ENCODE peak calls at places on chromosome 14, in four cellular contexts. One of them, this sample, is unnamed. For H3K4me1, the result is how much of the 10 kb centered on the place peaks cover.

GRCh38 chr14:60621386-60621785 is 27.9 kb downstream of the SIX1 start:
- DNase-seq in H1: no peak
- DNase-seq in GM12878: no peak
- DNase-seq in HepG2: no peak
- DNase-seq in this sample: no peak

GRCh38 chr14:61649283-61649682 is 46.0 kb upstream of the HIF1A start:
- DNase-seq in H1: no peak
- DNase-seq in GM12878: no peak
- DNase-seq in HepG2: no peak
- DNase-seq in this sample: no peak

GRCh38 chr14:78921856-78922255 is 751.7 kb downstream of the NRXN3 start:
- DNase-seq in H1: no peak
- DNase-seq in GM12878: no peak
- DNase-seq in HepG2: no peak
- DNase-seq in this sample: no peak

GRCh38 chr14:98974113-98974512 is 297.9 kb downstream of the BCL11B start:
- DNase-seq in H1: no peak
- DNase-seq in GM12878: no peak
- DNase-seq in HepG2: no peak
- DNase-seq in this sample: no peak

GRCh38 chr14:42676636-42677035 is 1070.0 kb downstream of the LRFN5 start:
- DNase-seq in H1: no peak
- DNase-seq in GM12878: no peak
- DNase-seq in HepG2: no peak
- DNase-seq in this sample: no peak

GRCh38 chr14:102922490-102923200 is at the start of gene AMN:
- DNase-seq in H1: peak
- DNase-seq in GM12878: no peak
- DNase-seq in HepG2: peak
- DNase-seq in this sample: no peak

GRCh38 chr14:38536376-38537038 is 280.6 kb upstream of the CLEC14A start:
- DNase-seq in H1: no peak
- DNase-seq in GM12878: no peak
- DNase-seq in HepG2: no peak
- DNase-seq in this sample: no peak

GRCh38 chr14:105184461-105184860 is 3.3 kb upstream of the NUDT14 start:
- DNase-seq in H1: no peak
- DNase-seq in GM12878: no peak
- DNase-seq in HepG2: no peak
- DNase-seq in this sample: no peak

GRCh38 chr14:105929327-105930081 is 403.1 kb downstream of the TMEM121 start:
- DNase-seq in H1: no peak
- DNase-seq in GM12878: no peak
- DNase-seq in HepG2: no peak
- DNase-seq in this sample: no peak

GRCh38 chr14:68232643-68233055 is 413.1 kb downstream of the RAD51B start:
- DNase-seq in H1: no peak
- DNase-seq in GM12878: peak
- DNase-seq in HepG2: peak
- DNase-seq in this sample: no peak

GRCh38 chr14:58048219-58048618 is 103.8 kb downstream of the ARMH4 start:
- DNase-seq in H1: no peak
- DNase-seq in GM12878: no peak
- DNase-seq in HepG2: no peak
- DNase-seq in this sample: no peak

GRCh38 chr14:22124071-22124613 is 450.5 kb upstream of the OR4E1 start:
- DNase-seq in H1: no peak
- DNase-seq in GM12878: no peak
- DNase-seq in HepG2: no peak
- DNase-seq in this sample: no peak

GRCh38 chr14:106605548-106606448 is 1079.4 kb downstream of the TMEM121 start:
- DNase-seq in H1: no peak
- DNase-seq in GM12878: peak
- DNase-seq in HepG2: peak
- DNase-seq in this sample: no peak

GRCh38 chr14:68268197-68268596 is 448.6 kb downstream of the RAD51B start:
- DNase-seq in H1: no peak
- DNase-seq in GM12878: peak
- DNase-seq in HepG2: no peak
- DNase-seq in this sample: no peak

GRCh38 chr14:54572316-54572715 is 5.4 kb downstream of the SAMD4A start:
- DNase-seq in H1: no peak
- DNase-seq in GM12878: no peak
- DNase-seq in HepG2: peak
- DNase-seq in this sample: peak

GRCh38 chr14:54627718-54628345 is 60.9 kb downstream of the SAMD4A start:
- DNase-seq in H1: no peak
- DNase-seq in GM12878: peak
- DNase-seq in HepG2: no peak
- DNase-seq in this sample: no peak

GRCh38 chr14:70096866-70097265 is 91.9 kb downstream of the SLC8A3 start:
- DNase-seq in H1: no peak
- DNase-seq in GM12878: no peak
- DNase-seq in HepG2: peak
- DNase-seq in this sample: no peak

GRCh38 chr14:92557544-92557912 is 43.9 kb downstream of the RIN3 start:
- DNase-seq in H1: no peak
- DNase-seq in GM12878: no peak
- DNase-seq in HepG2: no peak
- DNase-seq in this sample: no peak

GRCh38 chr14:102868956-102869531 is 53.4 kb upstream of the AMN start:
- DNase-seq in H1: no peak
- DNase-seq in GM12878: no peak
- DNase-seq in HepG2: no peak
- DNase-seq in this sample: no peak

GRCh38 chr14:68526420-68527105 is 266.3 kb downstream of the ZFP36L1 start:
- DNase-seq in H1: no peak
- DNase-seq in GM12878: no peak
- DNase-seq in HepG2: no peak
- DNase-seq in this sample: no peak

GRCh38 chr14:101654051-101654450 is 92.8 kb downstream of the DIO3 start:
- DNase-seq in H1: no peak
- DNase-seq in GM12878: no peak
- DNase-seq in HepG2: no peak
- DNase-seq in this sample: no peak

GRCh38 chr14:101480747-101481530 is 80.4 kb upstream of the DIO3 start:
- DNase-seq in H1: no peak
- DNase-seq in GM12878: no peak
- DNase-seq in HepG2: peak
- DNase-seq in this sample: no peak

GRCh38 chr14:68506645-68507405 is 286.0 kb downstream of the ZFP36L1 start:
- DNase-seq in H1: no peak
- DNase-seq in GM12878: peak
- DNase-seq in HepG2: no peak
- DNase-seq in this sample: no peak

GRCh38 chr14:104544362-104544761 is 35.2 kb upstream of the C14orf180 start:
- DNase-seq in H1: peak
- DNase-seq in GM12878: no peak
- DNase-seq in HepG2: no peak
- DNase-seq in this sample: no peak

GRCh38 chr14:101469382-101470251 is 91.7 kb upstream of the DIO3 start:
- DNase-seq in H1: peak
- DNase-seq in GM12878: no peak
- DNase-seq in HepG2: no peak
- DNase-seq in this sample: no peak

GRCh38 chr14:40417777-40418401 is 985.7 kb upstream of the FBXO33 start:
- DNase-seq in H1: peak
- DNase-seq in GM12878: no peak
- DNase-seq in HepG2: peak
- DNase-seq in this sample: peak

GRCh38 chr14:51328089-51328941 is 88.3 kb downstream of the TMX1 start:
- DNase-seq in H1: no peak
- DNase-seq in GM12878: no peak
- DNase-seq in HepG2: no peak
- DNase-seq in this sample: no peak

GRCh38 chr14:65972891-65973290 is 513.3 kb upstream of the CCDC196 start:
- DNase-seq in H1: no peak
- DNase-seq in GM12878: no peak
- DNase-seq in HepG2: no peak
- DNase-seq in this sample: no peak

GRCh38 chr14:30580616-30581282 is 21.8 kb downstream of the G2E3 start:
- DNase-seq in H1: no peak
- DNase-seq in GM12878: no peak
- DNase-seq in HepG2: no peak
- DNase-seq in this sample: no peak

GRCh38 chr14:26963696-26964095 is 365.9 kb upstream of the NOVA1 start:
- DNase-seq in H1: no peak
- DNase-seq in GM12878: no peak
- DNase-seq in HepG2: no peak
- DNase-seq in this sample: no peak

GRCh38 chr14:101717663-101718490 is 43.6 kb upstream of the PPP2R5C start:
- DNase-seq in H1: no peak
- DNase-seq in GM12878: no peak
- DNase-seq in HepG2: no peak
- DNase-seq in this sample: no peak

DNA sequence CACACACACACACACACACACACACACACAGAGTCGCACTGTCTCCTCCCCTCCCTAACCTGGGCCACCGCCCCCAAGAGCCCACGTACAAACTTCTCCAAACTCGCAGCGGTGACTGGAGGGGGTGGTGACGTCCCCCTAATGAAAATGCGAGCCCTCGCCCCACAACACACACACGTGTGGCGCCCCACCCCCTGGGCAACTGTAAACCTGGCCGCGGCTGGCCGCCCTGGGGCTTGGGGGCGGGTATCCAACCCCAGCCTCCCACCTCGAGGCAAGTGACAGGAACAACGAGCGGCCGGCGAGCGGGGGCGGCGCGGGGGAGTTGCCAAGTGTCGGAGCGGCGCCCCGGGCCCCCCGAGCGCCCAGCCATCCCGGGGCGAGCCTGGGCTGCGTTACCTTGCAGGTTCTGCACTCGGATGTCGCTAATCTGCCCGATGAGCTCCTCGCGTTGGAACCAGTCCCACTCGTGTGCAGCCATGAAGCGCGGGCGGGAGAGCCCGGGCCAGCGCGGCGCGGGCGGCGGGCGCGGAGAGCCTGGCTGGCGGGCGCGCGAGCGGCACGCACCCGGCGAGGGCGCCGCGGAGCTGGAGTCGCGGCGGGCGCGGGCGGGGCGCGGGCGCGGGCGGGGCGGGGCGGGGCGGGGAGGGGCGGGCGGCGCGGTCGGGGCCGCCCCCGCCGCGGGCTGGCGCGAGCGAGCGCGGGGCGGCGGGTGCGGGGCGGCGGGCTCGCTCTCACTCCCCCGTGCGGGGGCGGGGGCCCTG is at the start of gene CLMN:
- DNase-seq in H1: peak
- DNase-seq in GM12878: no peak
- DNase-seq in HepG2: no peak
- DNase-seq in this sample: no peak
- H3K9ac ChIP-seq in H1: no peak
- H3K9ac ChIP-seq in GM12878: peak
- H3K9ac ChIP-seq in HepG2: peak
- H3K9ac ChIP-seq in this sample: peak

GRCh38 chr14:56195727-56196126 is 77.5 kb downstream of the PELI2 start:
- DNase-seq in H1: no peak
- DNase-seq in GM12878: peak
- DNase-seq in HepG2: no peak
- DNase-seq in this sample: no peak
- TF ChIP-seq SUZ12 in H1: no peak
- TF ChIP-seq SUZ12 in GM12878: no peak
- TF ChIP-seq SUZ12 in HepG2: no peak
- TF ChIP-seq SUZ12 in this sample: no peak

GRCh38 chr14:73240816-73241480 is 3.6 kb downstream of the PAPLN start:
- DNase-seq in H1: peak
- DNase-seq in GM12878: no peak
- DNase-seq in HepG2: no peak
- DNase-seq in this sample: no peak

GRCh38 chr14:73243341-73243740 is 6.0 kb downstream of the PAPLN start:
- DNase-seq in H1: no peak
- DNase-seq in GM12878: no peak
- DNase-seq in HepG2: no peak
- DNase-seq in this sample: no peak

GRCh38 chr14:73242274-73242960 is 5.1 kb downstream of the PAPLN start:
- DNase-seq in H1: no peak
- DNase-seq in GM12878: peak
- DNase-seq in HepG2: no peak
- DNase-seq in this sample: no peak

GRCh38 chr14:73239463-73240241 is 2.3 kb downstream of the PAPLN start:
- DNase-seq in H1: peak
- DNase-seq in GM12878: no peak
- DNase-seq in HepG2: no peak
- DNase-seq in this sample: no peak

GRCh38 chr14:73241481-73242165 is 4.3 kb downstream of the PAPLN start:
- DNase-seq in H1: peak
- DNase-seq in GM12878: no peak
- DNase-seq in HepG2: no peak
- DNase-seq in this sample: no peak
- H3K4me1 ChIP-seq in H1: under half
- H3K4me1 ChIP-seq in GM12878: half or more
- H3K4me1 ChIP-seq in HepG2: under half
- H3K4me1 ChIP-seq in this sample: under half

GRCh38 chr14:53325176-53325806 is 172.2 kb upstream of the DDHD1 start:
- DNase-seq in H1: no peak
- DNase-seq in GM12878: no peak
- DNase-seq in HepG2: no peak
- DNase-seq in this sample: no peak
- H3K9ac ChIP-seq in H1: no peak
- H3K9ac ChIP-seq in GM12878: no peak
- H3K9ac ChIP-seq in HepG2: no peak
- H3K9ac ChIP-seq in this sample: no peak